ENCODE peak calls at places on chromosomes 12 and 14, in nine cellular contexts. One of them, this sample, is unnamed.

GRCh38 chr12:102847131-102847530 is 69.9 kb downstream of the PAH start:
- DNase-seq in AG04450: no peak
- DNase-seq in B cell: no peak
- DNase-seq in esophagus squamous epithelium: no peak
- DNase-seq in IMR-90: no peak
- DNase-seq in CD4-positive, alpha-beta T cell: no peak
- DNase-seq in cardiac muscle cell: peak
- DNase-seq in fibroblast of lung: no peak
- DNase-seq in psoas muscle: no peak
- DNase-seq in this sample: no peak

GRCh38 chr12:127273621-127274020 is 993.3 kb upstream of the TMEM132C start:
- DNase-seq in AG04450: no peak
- DNase-seq in B cell: no peak
- DNase-seq in esophagus squamous epithelium: no peak
- DNase-seq in IMR-90: peak
- DNase-seq in CD4-positive, alpha-beta T cell: no peak
- DNase-seq in cardiac muscle cell: no peak
- DNase-seq in fibroblast of lung: no peak
- DNase-seq in psoas muscle: no peak
- DNase-seq in this sample: no peak

GRCh38 chr14:36556811-36557433 is 25.5 kb downstream of the NKX2-8 start:
- DNase-seq in AG04450: no peak
- DNase-seq in B cell: no peak
- DNase-seq in esophagus squamous epithelium: no peak
- DNase-seq in IMR-90: peak
- DNase-seq in CD4-positive, alpha-beta T cell: no peak
- DNase-seq in cardiac muscle cell: peak
- DNase-seq in fibroblast of lung: peak
- DNase-seq in psoas muscle: no peak
- DNase-seq in this sample: peak

GRCh38 chr12:6987956-6988573 is 17.4 kb downstream of the EMG1 start:
- DNase-seq in AG04450: no peak
- DNase-seq in B cell: no peak
- DNase-seq in esophagus squamous epithelium: no peak
- DNase-seq in IMR-90: no peak
- DNase-seq in CD4-positive, alpha-beta T cell: no peak
- DNase-seq in cardiac muscle cell: no peak
- DNase-seq in fibroblast of lung: no peak
- DNase-seq in psoas muscle: no peak
- DNase-seq in this sample: no peak

GRCh38 chr14:95320076-95320895 is 578 bp upstream of the CLMN start:
- DNase-seq in AG04450: no peak
- DNase-seq in B cell: no peak
- DNase-seq in esophagus squamous epithelium: no peak
- DNase-seq in IMR-90: no peak
- DNase-seq in CD4-positive, alpha-beta T cell: no peak
- DNase-seq in cardiac muscle cell: no peak
- DNase-seq in fibroblast of lung: no peak
- DNase-seq in psoas muscle: peak
- DNase-seq in this sample: no peak

GRCh38 chr12:108430245-108430644 is 84.8 kb upstream of the FICD start:
- DNase-seq in AG04450: no peak
- DNase-seq in B cell: no peak
- DNase-seq in esophagus squamous epithelium: no peak
- DNase-seq in IMR-90: peak
- DNase-seq in CD4-positive, alpha-beta T cell: no peak
- DNase-seq in cardiac muscle cell: peak
- DNase-seq in fibroblast of lung: peak
- DNase-seq in psoas muscle: no peak
- DNase-seq in this sample: no peak

GRCh38 chr14:95460647-95461478 is 55.6 kb downstream of the SYNE3 start:
- DNase-seq in AG04450: peak
- DNase-seq in B cell: no peak
- DNase-seq in esophagus squamous epithelium: no peak
- DNase-seq in IMR-90: peak
- DNase-seq in CD4-positive, alpha-beta T cell: no peak
- DNase-seq in cardiac muscle cell: peak
- DNase-seq in fibroblast of lung: peak
- DNase-seq in psoas muscle: no peak
- DNase-seq in this sample: peak

GRCh38 chr14:53055003-53055402 is 98.1 kb downstream of the DDHD1 start:
- DNase-seq in AG04450: peak
- DNase-seq in B cell: no peak
- DNase-seq in esophagus squamous epithelium: no peak
- DNase-seq in IMR-90: peak
- DNase-seq in CD4-positive, alpha-beta T cell: no peak
- DNase-seq in cardiac muscle cell: peak
- DNase-seq in fibroblast of lung: peak
- DNase-seq in psoas muscle: no peak
- DNase-seq in this sample: no peak

GRCh38 chr12:19026637-19027508 is 102.7 kb upstream of the PLEKHA5 start:
- DNase-seq in AG04450: no peak
- DNase-seq in B cell: no peak
- DNase-seq in esophagus squamous epithelium: no peak
- DNase-seq in IMR-90: no peak
- DNase-seq in CD4-positive, alpha-beta T cell: no peak
- DNase-seq in cardiac muscle cell: no peak
- DNase-seq in fibroblast of lung: no peak
- DNase-seq in psoas muscle: no peak
- DNase-seq in this sample: no peak

GRCh38 chr12:8647968-8648367 is 14.7 kb downstream of the MFAP5 start:
- DNase-seq in AG04450: no peak
- DNase-seq in B cell: no peak
- DNase-seq in esophagus squamous epithelium: no peak
- DNase-seq in IMR-90: no peak
- DNase-seq in CD4-positive, alpha-beta T cell: no peak
- DNase-seq in cardiac muscle cell: no peak
- DNase-seq in fibroblast of lung: no peak
- DNase-seq in psoas muscle: no peak
- DNase-seq in this sample: no peak

GRCh38 chr14:94644102-94644535 is 31.9 kb downstream of the SERPINA3 start:
- DNase-seq in AG04450: no peak
- DNase-seq in B cell: no peak
- DNase-seq in esophagus squamous epithelium: no peak
- DNase-seq in IMR-90: no peak
- DNase-seq in CD4-positive, alpha-beta T cell: no peak
- DNase-seq in cardiac muscle cell: no peak
- DNase-seq in fibroblast of lung: no peak
- DNase-seq in psoas muscle: no peak
- DNase-seq in this sample: no peak

GRCh38 chr14:75340921-75341320 is 62.3 kb downstream of the FOS start:
- DNase-seq in AG04450: no peak
- DNase-seq in B cell: no peak
- DNase-seq in esophagus squamous epithelium: no peak
- DNase-seq in IMR-90: no peak
- DNase-seq in CD4-positive, alpha-beta T cell: no peak
- DNase-seq in cardiac muscle cell: peak
- DNase-seq in fibroblast of lung: peak
- DNase-seq in psoas muscle: peak
- DNase-seq in this sample: no peak

GRCh38 chr14:56137842-56138241 is 19.6 kb downstream of the PELI2 start:
- DNase-seq in AG04450: no peak
- DNase-seq in B cell: no peak
- DNase-seq in esophagus squamous epithelium: no peak
- DNase-seq in IMR-90: no peak
- DNase-seq in CD4-positive, alpha-beta T cell: no peak
- DNase-seq in cardiac muscle cell: no peak
- DNase-seq in fibroblast of lung: no peak
- DNase-seq in psoas muscle: no peak
- DNase-seq in this sample: no peak

GRCh38 chr14:93231129-93231979 is 24.3 kb downstream of the UBR7 start:
- DNase-seq in AG04450: no peak
- DNase-seq in B cell: no peak
- DNase-seq in esophagus squamous epithelium: no peak
- DNase-seq in IMR-90: peak
- DNase-seq in CD4-positive, alpha-beta T cell: no peak
- DNase-seq in cardiac muscle cell: peak
- DNase-seq in fibroblast of lung: peak
- DNase-seq in psoas muscle: no peak
- DNase-seq in this sample: peak

GRCh38 chr14:90453401-90453951 is 56.6 kb downstream of the CALM1 start:
- DNase-seq in AG04450: no peak
- DNase-seq in B cell: no peak
- DNase-seq in esophagus squamous epithelium: no peak
- DNase-seq in IMR-90: no peak
- DNase-seq in CD4-positive, alpha-beta T cell: no peak
- DNase-seq in cardiac muscle cell: peak
- DNase-seq in fibroblast of lung: peak
- DNase-seq in psoas muscle: no peak
- DNase-seq in this sample: no peak

GRCh38 chr12:123001467-123001866 is 21.0 kb downstream of the ARL6IP4 start:
- DNase-seq in AG04450: no peak
- DNase-seq in B cell: no peak
- DNase-seq in esophagus squamous epithelium: no peak
- DNase-seq in IMR-90: no peak
- DNase-seq in CD4-positive, alpha-beta T cell: no peak
- DNase-seq in cardiac muscle cell: no peak
- DNase-seq in fibroblast of lung: no peak
- DNase-seq in psoas muscle: no peak
- DNase-seq in this sample: no peak

GRCh38 chr12:10126401-10126800 is 3.6 kb downstream of the CLEC7A start:
- DNase-seq in AG04450: no peak
- DNase-seq in B cell: no peak
- DNase-seq in esophagus squamous epithelium: no peak
- DNase-seq in IMR-90: no peak
- DNase-seq in CD4-positive, alpha-beta T cell: no peak
- DNase-seq in cardiac muscle cell: no peak
- DNase-seq in fibroblast of lung: no peak
- DNase-seq in psoas muscle: no peak
- DNase-seq in this sample: no peak

GRCh38 chr14:97388408-97388807 is 591.2 kb downstream of the VRK1 start:
- DNase-seq in AG04450: no peak
- DNase-seq in B cell: no peak
- DNase-seq in esophagus squamous epithelium: no peak
- DNase-seq in IMR-90: no peak
- DNase-seq in CD4-positive, alpha-beta T cell: no peak
- DNase-seq in cardiac muscle cell: no peak
- DNase-seq in fibroblast of lung: no peak
- DNase-seq in psoas muscle: no peak
- DNase-seq in this sample: no peak

GRCh38 chr14:33932033-33932432 is 18.8 kb downstream of the EGLN3 start:
- DNase-seq in AG04450: no peak
- DNase-seq in B cell: no peak
- DNase-seq in esophagus squamous epithelium: no peak
- DNase-seq in IMR-90: no peak
- DNase-seq in CD4-positive, alpha-beta T cell: no peak
- DNase-seq in cardiac muscle cell: no peak
- DNase-seq in fibroblast of lung: no peak
- DNase-seq in psoas muscle: no peak
- DNase-seq in this sample: no peak

GRCh38 chr12:46516238-46516932 is 143.8 kb upstream of the SLC38A2 start:
- DNase-seq in AG04450: no peak
- DNase-seq in B cell: no peak
- DNase-seq in esophagus squamous epithelium: no peak
- DNase-seq in IMR-90: no peak
- DNase-seq in CD4-positive, alpha-beta T cell: no peak
- DNase-seq in cardiac muscle cell: no peak
- DNase-seq in fibroblast of lung: no peak
- DNase-seq in psoas muscle: no peak
- DNase-seq in this sample: no peak

GRCh38 chr14:54746019-54746418 is 156.6 kb downstream of the GCH1 start:
- DNase-seq in AG04450: no peak
- DNase-seq in B cell: no peak
- DNase-seq in esophagus squamous epithelium: no peak
- DNase-seq in IMR-90: no peak
- DNase-seq in CD4-positive, alpha-beta T cell: no peak
- DNase-seq in cardiac muscle cell: no peak
- DNase-seq in fibroblast of lung: no peak
- DNase-seq in psoas muscle: no peak
- DNase-seq in this sample: no peak

GRCh38 chr14:46920542-46920941 is 269.0 kb upstream of the RPL10L start:
- DNase-seq in AG04450: no peak
- DNase-seq in B cell: no peak
- DNase-seq in esophagus squamous epithelium: no peak
- DNase-seq in IMR-90: no peak
- DNase-seq in CD4-positive, alpha-beta T cell: no peak
- DNase-seq in cardiac muscle cell: no peak
- DNase-seq in fibroblast of lung: no peak
- DNase-seq in psoas muscle: no peak
- DNase-seq in this sample: no peak
- TF ChIP-seq CTCF in AG04450: no peak
- TF ChIP-seq CTCF in B cell: no peak
- TF ChIP-seq CTCF in esophagus squamous epithelium: no peak
- TF ChIP-seq CTCF in IMR-90: no peak
- TF ChIP-seq CTCF in CD4-positive, alpha-beta T cell: no peak
- TF ChIP-seq CTCF in cardiac muscle cell: no peak
- TF ChIP-seq CTCF in fibroblast of lung: no peak
- TF ChIP-seq CTCF in psoas muscle: no peak
- TF ChIP-seq CTCF in this sample: no peak

GRCh38 chr14:76924363-76925151 is 98.3 kb downstream of the LRRC74A start:
- DNase-seq in AG04450: no peak
- DNase-seq in B cell: no peak
- DNase-seq in esophagus squamous epithelium: no peak
- DNase-seq in IMR-90: no peak
- DNase-seq in CD4-positive, alpha-beta T cell: no peak
- DNase-seq in cardiac muscle cell: no peak
- DNase-seq in fibroblast of lung: peak
- DNase-seq in psoas muscle: no peak
- DNase-seq in this sample: no peak
- TF ChIP-seq CTCF in AG04450: no peak
- TF ChIP-seq CTCF in B cell: no peak
- TF ChIP-seq CTCF in esophagus squamous epithelium: no peak
- TF ChIP-seq CTCF in IMR-90: no peak
- TF ChIP-seq CTCF in CD4-positive, alpha-beta T cell: no peak
- TF ChIP-seq CTCF in cardiac muscle cell: no peak
- TF ChIP-seq CTCF in fibroblast of lung: no peak
- TF ChIP-seq CTCF in psoas muscle: no peak
- TF ChIP-seq CTCF in this sample: no peak

GRCh38 chr12:63898764-63899337 is 54.4 kb downstream of the SRGAP1 start:
- DNase-seq in AG04450: no peak
- DNase-seq in B cell: no peak
- DNase-seq in esophagus squamous epithelium: no peak
- DNase-seq in IMR-90: no peak
- DNase-seq in CD4-positive, alpha-beta T cell: no peak
- DNase-seq in cardiac muscle cell: no peak
- DNase-seq in fibroblast of lung: no peak
- DNase-seq in psoas muscle: no peak
- DNase-seq in this sample: no peak
- TF ChIP-seq CTCF in AG04450: no peak
- TF ChIP-seq CTCF in B cell: no peak
- TF ChIP-seq CTCF in esophagus squamous epithelium: no peak
- TF ChIP-seq CTCF in IMR-90: no peak
- TF ChIP-seq CTCF in CD4-positive, alpha-beta T cell: no peak
- TF ChIP-seq CTCF in cardiac muscle cell: no peak
- TF ChIP-seq CTCF in fibroblast of lung: no peak
- TF ChIP-seq CTCF in psoas muscle: no peak
- TF ChIP-seq CTCF in this sample: no peak

GRCh38 chr12:58647495-58647894 is 272.8 kb downstream of the LRIG3 start:
- DNase-seq in AG04450: no peak
- DNase-seq in B cell: no peak
- DNase-seq in esophagus squamous epithelium: no peak
- DNase-seq in IMR-90: no peak
- DNase-seq in CD4-positive, alpha-beta T cell: no peak
- DNase-seq in cardiac muscle cell: peak
- DNase-seq in fibroblast of lung: no peak
- DNase-seq in psoas muscle: no peak
- DNase-seq in this sample: no peak
- TF ChIP-seq CTCF in AG04450: no peak
- TF ChIP-seq CTCF in B cell: no peak
- TF ChIP-seq CTCF in esophagus squamous epithelium: no peak
- TF ChIP-seq CTCF in IMR-90: no peak
- TF ChIP-seq CTCF in CD4-positive, alpha-beta T cell: no peak
- TF ChIP-seq CTCF in cardiac muscle cell: no peak
- TF ChIP-seq CTCF in fibroblast of lung: no peak
- TF ChIP-seq CTCF in psoas muscle: no peak
- TF ChIP-seq CTCF in this sample: no peak